ENCODE peak calls at places on chromosome 1, in six cellular contexts. I, C, G, L, E and O are unnamed samples.

GRCh38 chr1:182699673-182700350 is 15.4 kb upstream of the RGS8 start:
- DNase-seq in C (peak), I (no peak), G (no peak), L (no peak), E (no peak), O (no peak)

GRCh38 chr1:84390231-84390630 is 8.1 kb upstream of the DNASE2B start:
- DNase-seq in C (no peak), L (no peak), I (no peak), G (no peak), E (no peak), O (no peak)

GRCh38 chr1:22342734-22343191 is 108.9 kb upstream of the ZBTB40 start:
- DNase-seq in L (peak), E (no peak), C (no peak), G (no peak), I (no peak), O (no peak)

GRCh38 chr1:202235856-202236837 is 42.5 kb downstream of the LGR6 start:
- DNase-seq in G (peak), E (peak), L (peak), I (peak), C (peak), O (peak)

GRCh38 chr1:13965770-13966398 is 265.9 kb downstream of the PRDM2 start:
- DNase-seq in G (no peak), I (no peak), L (peak), C (peak), E (peak), O (peak)

GRCh38 chr1:166915941-166916340 is 39.9 kb upstream of the TADA1 start:
- DNase-seq in L (no peak), E (no peak), G (no peak), C (no peak), I (no peak), O (peak)

GRCh38 chr1:38991638-38992449 is 768 bp downstream of the AKIRIN1 start:
- DNase-seq in I (peak), E (peak), G (no peak), C (no peak), L (peak), O (peak)

GRCh38 chr1:181640959-181641358 is 157.6 kb downstream of the CACNA1E start:
- DNase-seq in C (no peak), G (no peak), L (no peak), I (no peak), E (no peak), O (no peak)

GRCh38 chr1:109466440-109467300 is at the start of gene SYPL2:
- DNase-seq in G (no peak), E (peak), I (no peak), C (no peak), L (no peak), O (no peak)

GRCh38 chr1:207124389-207124788 is 20.4 kb downstream of the C4BPA start:
- DNase-seq in C (no peak), I (no peak), E (no peak), L (no peak), G (no peak), O (no peak)

GRCh38 chr1:174218983-174219382 is 59.7 kb downstream of the RABGAP1L start:
- DNase-seq in I (no peak), G (no peak), E (no peak), L (no peak), C (no peak), O (no peak)

GRCh38 chr1:93000751-93001175 is 39.5 kb upstream of the DIPK1A start:
- DNase-seq in E (no peak), I (no peak), L (no peak), G (peak), C (no peak), O (no peak)

GRCh38 chr1:2384941-2385481 is 6.3 kb downstream of the MORN1 start:
- DNase-seq in E (no peak), L (peak), G (no peak), C (no peak), I (no peak), O (no peak)

GRCh38 chr1:183368213-183369108 is 49.7 kb downstream of the NMNAT2 start:
- DNase-seq in L (no peak), G (no peak), C (no peak), I (no peak), E (no peak), O (no peak)